ENCODE peak calls at places on chromosomes 1 and 21, in four cellular contexts. T, E, Z and K are unnamed samples.

GRCh38 chr1:81296584-81296983 is 504.1 kb upstream of the ADGRL2 start:
- DNase-seq in T (no peak), E (no peak), Z (no peak), K (no peak)

GRCh38 chr1:68600049-68600661 is 103.3 kb upstream of the DEPDC1 start:
- DNase-seq in E (peak), T (peak), Z (no peak), K (no peak)

GRCh38 chr1:3156936-3157335 is 87.9 kb downstream of the PRDM16 start:
- DNase-seq in E (no peak), Z (no peak), T (no peak), K (no peak)

GRCh38 chr1:204220217-204220616 is 6.4 kb upstream of the GOLT1A start:
- DNase-seq in T (no peak), Z (no peak), E (peak), K (no peak)

GRCh38 chr1:14067686-14068085 is 367.7 kb downstream of the PRDM2 start:
- DNase-seq in E (no peak), T (no peak), Z (no peak), K (no peak)

GRCh38 chr1:71307451-71307850 is 226.6 kb upstream of the ZRANB2 start:
- DNase-seq in E (no peak), Z (no peak), T (peak), K (no peak)

GRCh38 chr1:79117376-79117775 is 110.8 kb upstream of the ADGRL4 start:
- DNase-seq in T (peak), Z (no peak), E (no peak), K (no peak)

GRCh38 chr1:58390051-58390450 is 156.5 kb downstream of the OMA1 start:
- DNase-seq in T (no peak), E (no peak), Z (no peak), K (no peak)

GRCh38 chr1:158068918-158069317 is 75.5 kb downstream of the KIRREL1 start:
- DNase-seq in Z (no peak), T (no peak), E (no peak), K (no peak)

GRCh38 chr1:109075531-109076490 is at the start of gene TAF13:
- DNase-seq in E (peak), T (peak), Z (peak), K (peak)

GRCh38 chr21:31008355-31008754 is 29.9 kb downstream of the KRTAP19-8 start:
- DNase-seq in T (peak), Z (no peak), E (no peak), K (no peak)

GRCh38 chr1:103561612-103562395 is 9.6 kb upstream of the AMY2B start:
- DNase-seq in Z (no peak), E (no peak), T (peak), K (no peak)

GRCh38 chr1:62159940-62160348 is 34.7 kb upstream of the L1TD1 start:
- DNase-seq in Z (no peak), E (no peak), T (no peak), K (no peak)

GRCh38 chr1:27301582-27302199 is 20.3 kb upstream of the TMEM222 start:
- DNase-seq in T (no peak), E (no peak), Z (no peak), K (no peak)

GRCh38 chr1:24369801-24370200 is 43.8 kb downstream of the STPG1 start:
- DNase-seq in Z (no peak), E (no peak), T (no peak), K (no peak)

GRCh38 chr1:185996211-185996610 is 262.0 kb downstream of the HMCN1 start:
- DNase-seq in E (no peak), T (peak), Z (no peak), K (no peak)

GRCh38 chr1:153525088-153525713 is 10.6 kb downstream of the S100A6 start:
- DNase-seq in E (peak), T (peak), Z (no peak), K (no peak)

GRCh38 chr21:46153259-46154154 is 1.9 kb downstream of the FTCD start:
- DNase-seq in T (no peak), E (peak), Z (peak), K (no peak)

GRCh38 chr1:217910791-217911320 is 279.7 kb downstream of the SPATA17 start:
- DNase-seq in T (no peak), Z (no peak), E (no peak), K (no peak)

GRCh38 chr1:240706150-240706904 is 94.4 kb upstream of the GREM2 start:
- DNase-seq in T (no peak), Z (no peak), E (no peak), K (no peak)

GRCh38 chr1:1630965-1631792 is 794 bp upstream of the MMP23B start:
- DNase-seq in T (no peak), E (peak), Z (peak), K (no peak)

GRCh38 chr1:46333300-46334029 is 7.1 kb upstream of the NSUN4 start:
- DNase-seq in E (peak), Z (no peak), T (peak), K (no peak)

GRCh38 chr1:7290971-7291970 is 479.8 kb upstream of the VAMP3 start:
- DNase-seq in Z (no peak), T (no peak), E (no peak), K (no peak)

GRCh38 chr21:32457360-32457840 is 44.9 kb downstream of the EVA1C start:
- DNase-seq in Z (no peak), E (no peak), T (no peak), K (no peak)

GRCh38 chr1:114154963-114155322 is 1.3 kb upstream of the SYT6 start:
- DNase-seq in T (peak), Z (no peak), E (no peak), K (no peak)

GRCh38 chr1:200929530-200930278 is 35.0 kb downstream of the INAVA start:
- DNase-seq in T (no peak), E (peak), Z (no peak), K (no peak)

GRCh38 chr1:206784471-206784903 is 12.2 kb upstream of the IL10 start:
- DNase-seq in Z (no peak), T (no peak), E (no peak), K (peak)

GRCh38 chr1:206706298-206706791 is 21.6 kb downstream of the MAPKAPK2 start:
- DNase-seq in E (no peak), Z (no peak), T (no peak), K (no peak)

GRCh38 chr1:169538998-169539871 is 47.0 kb downstream of the F5 start:
- DNase-seq in E (no peak), T (peak), Z (no peak), K (no peak)

GRCh38 chr1:23019851-23020625 is 770 bp downstream of the KDM1A start:
- DNase-seq in Z (peak), T (no peak), E (peak), K (peak)

GRCh38 chr1:15246960-15247614 is at the start of gene FHAD1:
- DNase-seq in T (no peak), E (peak), Z (peak), K (peak)

GRCh38 chr1:232707142-232707541 is 77.2 kb upstream of the SIPA1L2 start:
- DNase-seq in E (no peak), Z (no peak), T (peak), K (no peak)

GRCh38 chr1:68594851-68595250 is 98.0 kb upstream of the DEPDC1 start:
- DNase-seq in E (no peak), Z (no peak), T (no peak), K (no peak)

GRCh38 chr1:7552402-7552801 is 218.7 kb upstream of the VAMP3 start:
- DNase-seq in E (no peak), Z (no peak), T (no peak), K (no peak)

GRCh38 chr1:227768640-227769039 is 33.4 kb downstream of the SNAP47 start:
- DNase-seq in T (no peak), E (no peak), Z (no peak), K (no peak)

GRCh38 chr1:184567016-184567415 is 180.2 kb downstream of the C1orf21 start:
- DNase-seq in T (no peak), Z (no peak), E (no peak), K (no peak)

GRCh38 chr1:208243522-208243850 is 698 bp downstream of the PLXNA2 start:
- DNase-seq in T (no peak), Z (peak), E (no peak), K (no peak)